ENCODE peak calls at places on chromosomes 5 and 9, in nine cellular contexts. L, F, P, K, R, J, O, Y and E are unnamed samples.

GRCh38 chr5:15571618-15572017 is 71.6 kb downstream of the FBXL7 start:
- DNase-seq in L (no peak), F (no peak), P (no peak), K (no peak), R (no peak), J (no peak), O (no peak), Y (no peak), E (no peak)

GRCh38 chr5:13976867-13977479 is 32.5 kb upstream of the DNAH5 start:
- DNase-seq in L (peak; percentile 70), F (peak; percentile 18), P (peak; percentile 60), K (peak; percentile 91), R (peak; percentile 66), J (peak; percentile 54), O (peak; percentile 26), Y (peak; percentile 45), E (no peak)

GRCh38 chr5:15209053-15209762 is 290.8 kb upstream of the FBXL7 start:
- DNase-seq in L (no peak), F (no peak), P (no peak), K (no peak), R (no peak), J (no peak), O (no peak), Y (no peak), E (no peak)

GRCh38 chr5:142576303-142576702 is 109.6 kb downstream of the FGF1 start:
- DNase-seq in L (no peak), F (no peak), P (no peak), K (no peak), R (no peak), J (no peak), O (no peak), Y (no peak), E (no peak)

GRCh38 chr5:170225326-170226137 is 7.3 kb upstream of the C5orf58 start:
- DNase-seq in L (peak; percentile 39), F (peak; percentile 67), P (peak; percentile 41), K (peak; percentile 76), R (peak; percentile 83), J (peak; percentile 88), O (peak; percentile 50), Y (peak; percentile 26), E (peak; percentile 74)

GRCh38 chr9:94222870-94223269 is 36.2 kb upstream of the ZNF169 start:
- DNase-seq in L (no peak), F (no peak), P (no peak), K (peak; percentile 67), R (no peak), J (no peak), O (no peak), Y (no peak), E (no peak)

GRCh38 chr5:8057764-8058163 is 188.8 kb downstream of the MTRR start:
- DNase-seq in L (peak; percentile 56), F (no peak), P (peak; percentile 23), K (peak; percentile 25), R (no peak), J (no peak), O (no peak), Y (peak; percentile 26), E (no peak)

GRCh38 chr9:5301544-5301943 is 3.0 kb downstream of the RLN2 start:
- DNase-seq in L (no peak), F (no peak), P (no peak), K (no peak), R (no peak), J (no peak), O (no peak), Y (no peak), E (peak; percentile 69)

GRCh38 chr9:91736898-91737601 is 213.0 kb downstream of the ROR2 start:
- DNase-seq in L (no peak), F (no peak), P (no peak), K (no peak), R (no peak), J (no peak), O (no peak), Y (no peak), E (no peak)

GRCh38 chr5:38189031-38189632 is 69.2 kb upstream of the EGFLAM start:
- DNase-seq in L (no peak), F (no peak), P (no peak), K (no peak), R (peak; percentile 22), J (no peak), O (no peak), Y (no peak), E (no peak)

DNA sequence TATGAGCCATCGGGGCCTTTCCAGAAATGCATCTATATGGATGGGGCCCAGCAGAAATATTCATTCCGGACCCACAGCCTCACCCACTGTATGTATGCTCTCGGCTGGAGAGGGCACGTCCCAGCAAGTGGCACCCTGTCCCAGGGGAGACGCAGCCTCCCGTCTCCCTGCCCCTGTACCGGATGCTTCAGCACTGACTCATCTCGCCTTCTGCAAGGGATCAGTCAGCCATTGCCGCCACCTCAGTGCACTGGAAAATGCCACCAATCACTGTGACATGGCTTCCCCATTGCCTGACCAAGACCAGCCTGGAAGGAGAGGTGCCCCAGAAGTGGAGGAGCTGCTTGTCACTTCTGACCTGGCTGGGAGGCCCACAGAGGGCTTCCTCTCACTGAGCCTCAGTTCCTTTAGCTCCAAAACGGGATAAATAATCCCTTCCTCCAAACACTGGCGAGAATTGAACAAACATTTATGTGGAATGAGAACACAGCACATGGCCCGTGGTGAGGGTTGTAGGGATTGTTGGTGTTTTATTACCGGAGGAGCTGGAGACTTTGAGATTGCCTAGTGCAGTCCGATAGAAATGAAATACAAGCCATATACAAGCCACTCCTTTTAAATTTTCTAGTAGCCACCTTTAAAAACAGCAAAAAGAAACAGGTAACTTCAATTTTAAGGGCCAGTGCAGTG is 43.9 kb upstream of the ORM1 start:
- DNase-seq in L (peak; percentile 51), F (no peak), P (peak; percentile 74), K (peak; percentile 62), R (no peak), J (no peak), O (peak; percentile 88), Y (peak; percentile 65), E (no peak)
- H3K4me2 ChIP-seq in L (no peak overlapping the region), F (no peak overlapping the region), P (no peak overlapping the region), K (peak overlapping the region; percentile 19), R (no peak overlapping the region), J (no peak overlapping the region), O (peak overlapping the region; percentile 65), Y (peak overlapping the region; percentile 45), E (no peak overlapping the region)

GRCh38 chr5:96768708-96769251 is 39.0 kb downstream of the ERAP1 start:
- DNase-seq in L (no peak), F (no peak), P (no peak), K (no peak), R (no peak), J (no peak), O (no peak), Y (no peak), E (no peak)

GRCh38 chr5:96758621-96759020 is 49.1 kb downstream of the ERAP1 start:
- DNase-seq in L (peak; percentile 64), F (no peak), P (peak; percentile 69), K (no peak), R (no peak), J (no peak), O (no peak), Y (peak; percentile 62), E (no peak)

GRCh38 chr5:96761618-96762017 is 46.1 kb downstream of the ERAP1 start:
- DNase-seq in L (peak; percentile 25), F (no peak), P (no peak), K (no peak), R (no peak), J (no peak), O (no peak), Y (no peak), E (no peak)

GRCh38 chr5:96765043-96765442 is 42.7 kb downstream of the ERAP1 start:
- DNase-seq in L (no peak), F (no peak), P (no peak), K (no peak), R (no peak), J (no peak), O (no peak), Y (no peak), E (no peak)

GRCh38 chr5:96763012-96763411 is 44.7 kb downstream of the ERAP1 start:
- DNase-seq in L (no peak), F (no peak), P (no peak), K (no peak), R (peak; percentile 49), J (no peak), O (no peak), Y (no peak), E (no peak)
- H3K4me2 ChIP-seq in L (no peak overlapping the region), F (no peak overlapping the region), P (no peak overlapping the region), K (no peak overlapping the region), R (no peak overlapping the region), J (no peak overlapping the region), O (no peak overlapping the region), Y (no peak overlapping the region), E (no peak overlapping the region)

DNA sequence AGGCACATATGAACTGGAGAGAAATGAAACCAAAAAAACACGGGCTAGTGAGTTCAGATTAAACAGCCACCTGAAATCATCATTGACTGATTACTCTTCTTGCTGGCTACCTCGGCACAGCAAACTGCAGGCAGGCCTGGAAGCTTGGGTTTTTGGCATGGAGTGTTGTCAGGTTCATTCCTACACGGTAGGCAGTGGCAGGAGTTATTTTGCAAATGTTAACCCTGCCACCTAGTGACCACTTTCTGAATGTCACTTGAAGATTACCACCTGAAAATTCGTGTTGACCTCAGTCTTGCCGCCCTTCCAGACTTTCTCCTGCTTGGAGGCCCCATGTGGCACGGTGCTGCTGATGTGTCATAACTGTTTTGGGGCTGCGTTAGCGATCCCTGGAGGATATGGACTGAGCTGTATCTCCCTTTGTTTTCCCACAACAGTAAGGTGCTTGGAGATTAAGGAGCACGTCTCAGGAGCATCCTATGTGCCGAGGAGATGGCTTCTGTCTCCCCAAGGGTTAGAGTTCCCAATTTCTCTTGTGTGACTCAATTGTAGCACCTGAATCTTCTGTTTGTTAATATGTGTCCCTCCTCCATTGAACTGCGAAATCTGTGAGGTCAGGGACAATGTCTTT is 12.7 kb upstream of the CD180 start:
- DNase-seq in L (peak; percentile 72), F (peak; percentile 67), P (peak; percentile 73), K (peak; percentile 85), R (peak; percentile 86), J (peak; percentile 79), O (peak; percentile 69), Y (peak; percentile 59), E (peak; percentile 84)
- H3K4me2 ChIP-seq in L (peak overlapping the region; percentile 58), F (no peak overlapping the region), P (peak overlapping the region; percentile 52), K (peak overlapping the region; percentile 31), R (no peak overlapping the region), J (no peak overlapping the region), O (peak overlapping the region; percentile 28), Y (no peak overlapping the region), E (peak overlapping the region; percentile 55)

GRCh38 chr9:128456613-128457061 is 831 bp downstream of the ODF2 start:
- DNase-seq in L (peak; percentile 58), F (peak; percentile 48), P (peak; percentile 67), K (peak; percentile 59), R (peak; percentile 81), J (peak; percentile 87), O (peak; percentile 28), Y (peak; percentile 47), E (peak; percentile 80)

GRCh38 chr9:128459011-128459410 is 3.2 kb downstream of the ODF2 start:
- DNase-seq in L (no peak), F (no peak), P (no peak), K (no peak), R (no peak), J (no peak), O (no peak), Y (no peak), E (no peak)

GRCh38 chr9:128455849-128456612 is at the start of gene ODF2:
- DNase-seq in L (peak; percentile 92), F (peak; percentile 95), P (peak; percentile 93), K (peak; percentile 92), R (peak; percentile 98), J (peak; percentile 98), O (peak; percentile 87), Y (peak; percentile 86), E (peak; percentile 98)

GRCh38 chr9:128454991-128455390 is 815 bp upstream of the ODF2 start:
- DNase-seq in L (no peak), F (no peak), P (no peak), K (no peak), R (no peak), J (no peak), O (no peak), Y (no peak), E (no peak)

GRCh38 chr9:128457207-128457606 is 1.4 kb downstream of the ODF2 start:
- DNase-seq in L (no peak), F (no peak), P (no peak), K (no peak), R (no peak), J (peak; percentile 31), O (no peak), Y (no peak), E (no peak)
- H3K4me2 ChIP-seq in L (peak overlapping the region; percentile 73), F (peak overlapping the region; percentile 91), P (peak overlapping the region; percentile 82), K (peak overlapping the region; percentile 96), R (peak overlapping the region; percentile 94), J (peak overlapping the region; percentile 84), O (peak overlapping the region; percentile 92), Y (peak overlapping the region; percentile 85), E (peak overlapping the region; percentile 98)